ENCODE peak calls at places on chromosomes 3 and 15, in seven cellular contexts. S is BE2C, B is cardiac muscle cell, H is MM.1S, K is AG09309, L is uterus, O is epithelial cell of esophagus. I is an unnamed sample.

GRCh38 chr15:78243491-78243941 is 9.2 kb upstream of the ACSBG1 start:
- DNase-seq in O (peak), H (no peak), S (peak), L (no peak), B (peak), K (no peak), I (no peak)

GRCh38 chr15:63157891-63158431 is 684 bp upstream of the RPS27L start:
- DNase-seq in O (peak), K (peak), S (peak), H (peak), B (peak), L (peak), I (no peak)

GRCh38 chr3:112813723-112814171 is 32.9 kb downstream of the CD200R1L start:
- DNase-seq in L (no peak), O (no peak), H (peak), B (peak), S (no peak), K (peak), I (no peak)

GRCh38 chr3:172388412-172389078 is 59.7 kb downstream of the GHSR start:
- DNase-seq in L (no peak), O (no peak), K (no peak), H (no peak), B (no peak), S (no peak), I (no peak)

GRCh38 chr15:89125038-89125826 is 37.0 kb downstream of the ABHD2 start:
- DNase-seq in L (no peak), S (no peak), B (no peak), K (no peak), O (peak), H (no peak), I (no peak)

GRCh38 chr3:100802126-100802525 is 92.8 kb downstream of the TFG start:
- DNase-seq in H (no peak), S (no peak), B (no peak), O (peak), L (no peak), K (no peak), I (no peak)

GRCh38 chr15:62067448-62068044 is 769 bp downstream of the C2CD4A start:
- DNase-seq in S (peak), B (peak), H (no peak), L (peak), O (peak), K (no peak), I (no peak)

GRCh38 chr3:111936191-111936841 is 42.5 kb upstream of the ABHD10 start:
- DNase-seq in O (peak), S (no peak), K (peak), L (no peak), B (peak), H (no peak), I (peak)

GRCh38 chr3:119181765-119182164 is 8.4 kb downstream of the UPK1B start:
- DNase-seq in O (peak), B (no peak), K (no peak), S (no peak), L (no peak), H (no peak), I (no peak)

GRCh38 chr15:40902605-40903561 is 8.6 kb downstream of the VPS18 start:
- DNase-seq in H (no peak), S (no peak), B (peak), L (no peak), K (no peak), O (peak), I (no peak)

GRCh38 chr15:71469393-71469792 is 341.0 kb upstream of the NR2E3 start:
- DNase-seq in K (peak), B (no peak), S (peak), L (no peak), O (no peak), H (no peak), I (peak)

GRCh38 chr3:46351646-46352045 is 2.3 kb upstream of the CCR2 start:
- DNase-seq in H (no peak), O (no peak), S (no peak), L (no peak), K (no peak), B (no peak), I (no peak)

GRCh38 chr3:46354984-46355383 is 1.1 kb downstream of the CCR2 start:
- DNase-seq in K (no peak), O (no peak), H (no peak), B (no peak), S (no peak), L (no peak), I (no peak)

GRCh38 chr3:46353090-46353489 is 821 bp upstream of the CCR2 start:
- DNase-seq in O (no peak), K (no peak), S (no peak), H (no peak), B (no peak), L (no peak), I (no peak)

GRCh38 chr3:46354478-46354877 is 567 bp downstream of the CCR2 start:
- DNase-seq in O (no peak), S (no peak), B (no peak), K (no peak), H (no peak), L (no peak), I (no peak)

DNA sequence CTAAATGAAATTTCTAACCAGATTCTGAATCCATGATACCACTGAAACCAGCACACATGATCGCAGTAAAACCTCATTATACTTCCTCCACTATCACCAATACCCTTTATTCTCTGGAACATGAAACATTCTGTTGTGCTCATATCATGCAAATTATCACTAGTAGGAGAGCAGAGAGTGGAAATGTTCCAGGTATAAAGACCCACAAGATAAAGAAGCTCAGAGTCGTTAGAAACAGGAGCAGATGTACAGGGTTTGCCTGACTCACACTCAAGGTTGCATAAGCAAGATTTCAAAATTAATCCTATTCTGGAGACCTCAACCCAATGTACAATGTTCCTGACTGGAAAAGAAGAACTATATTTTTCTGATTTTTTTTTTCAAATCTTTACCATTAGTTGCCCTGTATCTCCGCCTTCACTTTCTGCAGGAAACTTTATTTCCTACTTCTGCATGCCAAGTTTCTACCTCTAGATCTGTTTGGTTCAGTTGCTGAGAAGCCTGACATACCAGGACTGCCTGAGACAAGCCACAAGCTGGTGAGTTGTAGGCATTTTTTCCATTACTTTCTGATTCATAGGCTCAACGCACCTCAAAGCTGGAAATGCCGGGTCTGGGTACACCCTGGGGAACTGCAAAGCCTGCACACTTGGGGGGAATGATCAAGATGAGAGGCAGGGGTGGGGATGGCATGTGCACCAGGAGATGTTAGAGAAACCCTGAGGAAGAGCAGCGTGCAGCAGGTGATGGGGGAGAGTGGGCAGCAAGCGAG is at the start of gene CCR2:
- DNase-seq in L (no peak), K (no peak), S (no peak), O (no peak), B (no peak), H (peak), I (no peak)
- H3K4me3 ChIP-seq in L (no peak), K (no peak), S (no peak), O (no peak), B (no peak), H (peak), I (no peak)

GRCh38 chr3:184260571-184261269 is 633 bp downstream of the CAMK2N2 start:
- DNase-seq in H (no peak), L (no peak), S (peak), O (no peak), K (no peak), B (no peak), I (no peak)

GRCh38 chr3:184261270-184262165 is at the start of gene CAMK2N2:
- DNase-seq in H (peak), L (no peak), S (peak), K (no peak), B (peak), O (peak), I (no peak)

GRCh38 chr3:184258926-184259325 is 2.4 kb downstream of the CAMK2N2 start:
- DNase-seq in L (no peak), K (no peak), O (no peak), S (no peak), B (no peak), H (no peak), I (no peak)

GRCh38 chr3:184259396-184259877 is 1.9 kb downstream of the CAMK2N2 start:
- DNase-seq in O (no peak), B (no peak), S (no peak), K (no peak), L (no peak), H (no peak), I (no peak)

GRCh38 chr3:184259878-184260570 is 1.3 kb downstream of the CAMK2N2 start:
- DNase-seq in S (peak), H (peak), L (no peak), O (peak), B (peak), K (no peak), I (no peak)
- H3K4me3 ChIP-seq in S (peak), H (peak), L (no peak), O (peak), B (peak), K (peak), I (peak)

GRCh38 chr15:67396109-67396508 is 124.8 kb upstream of the C15orf61 start:
- DNase-seq in S (no peak), L (no peak), B (no peak), O (no peak), K (no peak), H (no peak), I (no peak)
- H3K4me3 ChIP-seq in S (no peak), L (no peak), B (no peak), O (no peak), K (no peak), H (no peak), I (no peak)

DNA sequence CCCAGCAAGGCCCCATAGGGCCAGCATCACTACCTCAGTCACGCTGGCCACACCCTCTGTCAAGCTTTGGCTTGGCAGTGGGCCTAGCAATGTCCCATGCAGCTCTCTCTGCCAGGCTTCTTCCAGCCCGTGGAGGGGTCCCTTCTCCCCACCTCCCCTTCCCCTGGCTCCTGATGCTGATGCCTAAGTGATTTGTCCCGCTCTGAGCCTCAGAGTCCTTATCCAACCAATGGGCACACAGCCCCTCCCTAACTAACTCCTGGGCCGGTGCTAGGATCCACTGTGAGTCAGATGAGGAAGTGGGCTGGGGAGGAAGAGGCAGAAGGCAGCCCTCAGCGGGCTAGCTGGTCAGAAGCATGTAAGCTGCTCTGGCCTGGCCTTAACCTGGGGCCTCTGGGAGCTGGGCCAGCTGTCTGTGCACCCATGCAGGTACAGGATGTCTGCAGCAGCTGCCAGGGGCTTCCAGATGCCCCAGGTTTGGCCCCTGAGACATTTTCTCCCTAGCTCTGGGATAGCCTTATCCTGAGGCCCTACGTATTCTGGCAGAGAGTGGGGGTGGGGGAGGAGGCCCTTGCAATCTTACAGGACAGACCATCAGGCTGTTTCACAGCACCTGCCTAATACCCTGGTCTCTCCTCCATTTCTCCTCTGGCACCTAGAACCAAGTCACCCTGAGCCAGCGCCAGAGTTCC is 740 bp upstream of the ZBTB47 start:
- DNase-seq in K (no peak), S (peak), L (peak), O (peak), B (peak), H (no peak), I (no peak)
- H3K4me3 ChIP-seq in K (peak), S (peak), L (peak), O (peak), B (no peak), H (no peak), I (peak)

GRCh38 chr3:42161050-42161935 is 70.1 kb downstream of the TRAK1 start:
- DNase-seq in H (no peak), S (no peak), K (no peak), B (peak), O (no peak), L (no peak), I (no peak)
- H3K4me3 ChIP-seq in H (no peak), S (no peak), K (no peak), B (no peak), O (no peak), L (no peak), I (no peak)

GRCh38 chr3:69250014-69250413 is 127.6 kb upstream of the LMOD3 start:
- DNase-seq in H (no peak), S (no peak), K (peak), O (no peak), B (peak), L (no peak), I (no peak)

GRCh38 chr3:69251078-69251805 is 128.8 kb upstream of the LMOD3 start:
- DNase-seq in K (no peak), O (no peak), S (no peak), H (no peak), L (no peak), B (no peak), I (no peak)

GRCh38 chr3:69246612-69247011 is 124.2 kb upstream of the LMOD3 start:
- DNase-seq in B (no peak), H (no peak), O (no peak), L (no peak), S (no peak), K (no peak), I (no peak)

GRCh38 chr3:69248394-69248793 is 126.0 kb upstream of the LMOD3 start:
- DNase-seq in S (no peak), H (no peak), B (no peak), L (no peak), O (no peak), K (no peak), I (no peak)

DNA sequence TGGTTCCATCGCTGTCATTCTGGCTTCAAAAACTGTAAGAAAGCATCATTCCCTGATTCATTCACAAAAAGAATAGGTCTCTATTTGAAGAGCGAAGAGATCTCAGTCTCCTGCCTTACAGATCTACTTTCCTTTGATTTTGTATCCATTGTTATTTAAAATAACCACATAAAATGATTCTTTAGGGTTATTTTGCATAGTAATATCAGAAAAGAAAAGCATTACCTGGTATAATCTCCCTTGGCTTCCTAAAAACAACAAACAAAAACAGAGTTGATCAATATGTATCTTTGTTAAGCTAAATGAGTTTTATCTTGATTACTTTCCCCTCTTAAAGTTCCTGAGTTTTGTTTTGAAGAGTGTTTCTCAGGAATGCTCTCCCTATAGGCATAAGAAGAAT is 126.6 kb upstream of the LMOD3 start:
- DNase-seq in K (no peak), S (no peak), B (no peak), O (no peak), L (no peak), H (no peak), I (no peak)
- H3K4me3 ChIP-seq in K (no peak), S (no peak), B (peak), O (no peak), L (no peak), H (no peak), I (no peak)

I was measured in HFF-Myc.